ENCODE peak calls at places on chromosomes 12 and 14, in eight cellular contexts. R, C, Y, N, A, Q, K and P are unnamed samples.

GRCh38 chr14:51465486-51465885 is 186.2 kb upstream of the FRMD6 start:
- DNase-seq in R (no peak), Y (no peak), A (no peak), K (no peak), Q (no peak), N (no peak), C (no peak), P (no peak)

GRCh38 chr14:54881761-54882401 is 20.7 kb downstream of the GCH1 start:
- DNase-seq in A (no peak), C (peak), N (peak), Q (peak), Y (peak), R (no peak), K (no peak), P (no peak)

GRCh38 chr14:57812000-57812399 is 53.9 kb downstream of the SLC35F4 start:
- DNase-seq in C (no peak), R (no peak), A (no peak), N (no peak), Q (no peak), Y (no peak), K (no peak), P (no peak)

GRCh38 chr12:60070541-60070940 is 474.7 kb downstream of the SLC16A7 start:
- DNase-seq in C (no peak), K (no peak), R (peak), Y (no peak), N (no peak), Q (peak), A (no peak), P (no peak)

GRCh38 chr12:117148642-117149041 is 41.6 kb downstream of the FBXO21 start:
- DNase-seq in R (no peak), C (no peak), Q (no peak), A (no peak), N (no peak), Y (no peak), K (no peak), P (no peak)

GRCh38 chr14:93163570-93163969 is 21.1 kb downstream of the MOAP1 start:
- DNase-seq in Q (no peak), N (no peak), A (no peak), R (no peak), C (no peak), Y (peak), K (no peak), P (no peak)

GRCh38 chr12:30438526-30439120 is 257.0 kb downstream of the IPO8 start:
- DNase-seq in Q (no peak), A (no peak), R (no peak), N (no peak), C (no peak), Y (no peak), K (no peak), P (no peak)

GRCh38 chr12:69108024-69108423 is 131.3 kb upstream of the CPSF6 start:
- DNase-seq in C (no peak), Y (no peak), Q (no peak), R (no peak), K (peak), N (no peak), A (no peak), P (no peak)